ENCODE peak calls at places on chromosome 12, in four cellular contexts. L, P, K and G are unnamed samples.

GRCh38 chr12:124592050-124592449 is 24.6 kb upstream of the NCOR2 start:
- DNase-seq in P (no peak), L (peak; percentile 73), K (no peak), G (no peak)

GRCh38 chr12:90335561-90335960 is 619.4 kb downstream of the CCER1 start:
- DNase-seq in L (no peak), P (no peak), K (no peak), G (no peak)

GRCh38 chr12:81992461-81992860 is 233.3 kb upstream of the PPFIA2 start:
- DNase-seq in P (no peak), L (no peak), K (no peak), G (peak; percentile 15)

GRCh38 chr12:24955389-24955788 is 6.5 kb upstream of the BCAT1 start:
- DNase-seq in K (no peak), P (no peak), L (no peak), G (no peak)

GRCh38 chr12:121522962-121523361 is 57.9 kb downstream of the KDM2B start:
- DNase-seq in K (peak; percentile 69), P (no peak), L (no peak), G (no peak)

GRCh38 chr12:43208221-43208620 is 343.8 kb downstream of the ADAMTS20 start:
- DNase-seq in K (no peak), P (no peak), L (no peak), G (no peak)

GRCh38 chr12:106445053-106445452 is 87.5 kb downstream of the POLR3B start:
- DNase-seq in K (no peak), P (no peak), L (no peak), G (no peak)

GRCh38 chr12:28130625-28131598 is 59.3 kb upstream of the CCDC91 start:
- DNase-seq in K (no peak), L (peak; percentile 100), P (peak; percentile 53), G (peak; percentile 91)

GRCh38 chr12:76084277-76085158 is at the start of gene NAP1L1:
- DNase-seq in L (peak; percentile 98), P (peak; percentile 91), K (peak; percentile 79), G (peak; percentile 95)

GRCh38 chr12:93614917-93615596 is 42.6 kb downstream of the SOCS2 start:
- DNase-seq in P (no peak), K (no peak), L (peak; percentile 22), G (no peak)

GRCh38 chr12:2691340-2692111 is 103.2 kb upstream of the FKBP4 start:
- DNase-seq in L (no peak), P (peak; percentile 18), K (peak; percentile 15), G (no peak)

GRCh38 chr12:50749459-50749882 is 14.4 kb upstream of the ATF1 start:
- DNase-seq in P (no peak), K (no peak), L (no peak), G (no peak)

GRCh38 chr12:119180380-119181040 is 1.8 kb downstream of the HSPB8 start:
- DNase-seq in P (peak; percentile 24), K (no peak), L (peak; percentile 66), G (no peak)

GRCh38 chr12:124829008-124829707 is 34.5 kb downstream of the SCARB1 start:
- DNase-seq in L (peak; percentile 85), P (peak; percentile 41), K (no peak), G (peak; percentile 84)

GRCh38 chr12:25699454-25699853 is 146.4 kb upstream of the LMNTD1 start:
- DNase-seq in K (no peak), L (peak; percentile 50), P (no peak), G (no peak)

GRCh38 chr12:82666830-82667229 is 19.9 kb upstream of the TMTC2 start:
- DNase-seq in L (no peak), K (no peak), P (no peak), G (no peak)

GRCh38 chr12:22533155-22533554 is 11.2 kb downstream of the C2CD5 start:
- DNase-seq in L (no peak), K (peak; percentile 16), P (no peak), G (no peak)

GRCh38 chr12:53004178-53004577 is 2.1 kb upstream of the EIF4B start:
- DNase-seq in L (no peak), K (no peak), P (no peak), G (no peak)

GRCh38 chr12:66636771-66637170 is 42.1 kb downstream of the GRIP1 start:
- DNase-seq in P (no peak), K (no peak), L (no peak), G (no peak)

GRCh38 chr12:2049604-2050540 is 2.9 kb upstream of the CACNA1C start:
- DNase-seq in K (no peak), P (no peak), L (peak; percentile 22), G (no peak)

GRCh38 chr12:50425859-50426258 is 25.2 kb downstream of the LARP4 start:
- DNase-seq in L (no peak), K (no peak), P (no peak), G (no peak)

GRCh38 chr12:47753021-47754001 is 5.4 kb downstream of the RAPGEF3 start:
- DNase-seq in K (no peak), L (no peak), P (no peak), G (no peak)

GRCh38 chr12:51389302-51389999 is 1.8 kb downstream of the GALNT6 start:
- DNase-seq in P (peak; percentile 72), K (no peak), L (peak; percentile 93), G (no peak)

GRCh38 chr12:82757611-82758010 is 70.9 kb downstream of the TMTC2 start:
- DNase-seq in P (no peak), K (no peak), L (no peak), G (no peak)

GRCh38 chr12:115517913-115518312 is 759.6 kb downstream of the MED13L start:
- DNase-seq in P (no peak), L (no peak), K (no peak), G (no peak)

DNA sequence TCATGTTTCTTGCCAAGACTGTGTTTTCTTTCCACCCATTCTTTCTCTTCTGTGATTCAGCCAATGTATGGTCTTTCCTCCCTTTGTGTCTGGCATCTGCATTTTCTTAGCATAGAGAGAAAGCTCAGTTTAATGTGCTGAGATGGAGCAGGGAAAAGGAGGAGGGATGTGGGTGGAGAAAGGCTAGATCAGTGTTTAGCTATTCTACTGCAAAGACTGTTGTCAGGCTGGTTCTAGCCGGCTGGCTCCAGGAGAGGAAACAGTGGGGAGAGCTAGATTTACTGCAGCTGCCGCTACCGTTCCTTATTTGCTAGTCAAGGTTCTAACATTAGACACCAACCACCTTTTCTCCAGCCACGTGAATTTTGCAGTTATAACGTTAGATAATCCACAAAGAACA is 5.2 kb upstream of the RIMKLB start:
- DNase-seq in L (peak; percentile 71), K (no peak), P (no peak), G (no peak)
- TF ChIP-seq ELK1 in L (no peak), K (no peak), P (no peak), G (no peak)

GRCh38 chr12:132445884-132446471 is 44.0 kb upstream of the FBRSL1 start:
- DNase-seq in L (peak; percentile 70), K (no peak), P (peak; percentile 94), G (peak; percentile 89)
- TF ChIP-seq CEBPB in L (no peak), K (no peak), P (peak; percentile 49), G (no peak)

DNA sequence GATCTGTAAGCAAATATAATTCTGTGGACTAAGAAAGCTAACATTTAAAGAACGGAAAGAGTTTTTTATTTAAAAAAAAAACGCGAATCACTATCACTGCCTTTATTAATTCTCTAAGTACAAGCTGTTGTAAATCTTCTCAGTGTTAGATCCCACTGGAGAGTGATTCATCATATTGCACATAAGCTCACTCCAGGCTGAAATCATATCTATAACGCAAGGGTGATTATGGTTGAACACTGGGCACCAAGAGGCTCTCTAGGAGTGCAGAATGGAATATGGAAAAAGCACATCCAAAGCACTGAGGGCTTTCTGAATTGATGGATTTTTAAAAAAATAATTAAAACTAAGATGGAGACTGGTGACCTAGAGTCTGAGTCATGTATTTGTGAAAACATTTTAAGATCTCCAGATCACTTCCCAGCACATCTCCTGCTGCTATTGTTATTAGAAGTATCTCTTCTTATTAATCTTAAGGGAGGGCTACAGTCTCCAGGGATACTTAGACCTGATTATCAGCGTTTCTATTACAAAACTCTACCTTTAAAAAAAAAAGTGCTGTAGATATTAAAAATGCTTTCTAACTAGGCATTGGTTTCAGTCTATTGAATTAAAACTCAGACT is 1106.8 kb downstream of the AACS start:
- DNase-seq in L (no peak), K (no peak), P (no peak), G (no peak)
- TF ChIP-seq RAD21 in L (no peak), K (no peak), P (no peak), G (no peak)

GRCh38 chr12:26878661-26879119 is 45.7 kb upstream of the ITPR2 start:
- DNase-seq in L (no peak), P (no peak), K (no peak), G (no peak)
- TF ChIP-seq ELK1 in L (no peak), P (no peak), K (no peak), G (no peak)

GRCh38 chr12:128966411-128966810 is 113.1 kb downstream of the GLT1D1 start:
- DNase-seq in K (no peak), P (no peak), L (no peak), G (no peak)
- TF ChIP-seq CEBPB in K (no peak), P (no peak), L (no peak), G (no peak)